ENCODE peak calls at places on chromosomes 11 and 22, in seven cellular contexts. One of them, this sample, is unnamed. For H3K36me3 and H3K9me3, the result is how much of the 10 kb centered on the place peaks cover.

GRCh38 chr11:90171359-90171758 is 36.9 kb downstream of the NAALAD2 start:
- DNase-seq in PC-3: no peak
- DNase-seq in body of pancreas: no peak
- DNase-seq in Caco-2: peak
- DNase-seq in thoracic aorta: no peak
- DNase-seq in keratinocyte: no peak
- DNase-seq in OCI-LY7: no peak
- DNase-seq in this sample: no peak

GRCh38 chr11:71120346-71120963 is 131.9 kb downstream of the SHANK2 start:
- DNase-seq in keratinocyte: no peak
- DNase-seq in Caco-2: peak
- DNase-seq in body of pancreas: peak
- DNase-seq in thoracic aorta: no peak
- DNase-seq in PC-3: peak
- DNase-seq in OCI-LY7: peak
- DNase-seq in this sample: no peak

GRCh38 chr11:65225284-65226102 is 36.3 kb upstream of the POLA2 start:
- DNase-seq in Caco-2: peak
- DNase-seq in PC-3: no peak
- DNase-seq in OCI-LY7: peak
- DNase-seq in keratinocyte: no peak
- DNase-seq in thoracic aorta: no peak
- DNase-seq in body of pancreas: peak
- DNase-seq in this sample: peak

GRCh38 chr11:2310073-2310785 is 8.4 kb downstream of the TSPAN32 start:
- DNase-seq in PC-3: no peak
- DNase-seq in thoracic aorta: no peak
- DNase-seq in Caco-2: no peak
- DNase-seq in body of pancreas: no peak
- DNase-seq in keratinocyte: no peak
- DNase-seq in OCI-LY7: no peak
- DNase-seq in this sample: no peak

GRCh38 chr11:11988862-11989261 is 19.6 kb downstream of the DKK3 start:
- DNase-seq in keratinocyte: no peak
- DNase-seq in Caco-2: no peak
- DNase-seq in thoracic aorta: no peak
- DNase-seq in PC-3: no peak
- DNase-seq in body of pancreas: no peak
- DNase-seq in OCI-LY7: no peak
- DNase-seq in this sample: no peak

GRCh38 chr11:124762077-124762623 is at the start of gene ESAM:
- DNase-seq in OCI-LY7: peak
- DNase-seq in Caco-2: peak
- DNase-seq in thoracic aorta: no peak
- DNase-seq in PC-3: peak
- DNase-seq in keratinocyte: no peak
- DNase-seq in body of pancreas: peak
- DNase-seq in this sample: peak

GRCh38 chr11:34346551-34346950 is 11.3 kb downstream of the ABTB2 start:
- DNase-seq in OCI-LY7: no peak
- DNase-seq in keratinocyte: no peak
- DNase-seq in Caco-2: no peak
- DNase-seq in body of pancreas: no peak
- DNase-seq in PC-3: no peak
- DNase-seq in thoracic aorta: no peak
- DNase-seq in this sample: no peak

GRCh38 chr11:43550714-43551113 is 129.8 kb upstream of the HSD17B12 start:
- DNase-seq in PC-3: no peak
- DNase-seq in keratinocyte: no peak
- DNase-seq in Caco-2: no peak
- DNase-seq in body of pancreas: no peak
- DNase-seq in thoracic aorta: no peak
- DNase-seq in OCI-LY7: no peak
- DNase-seq in this sample: no peak

GRCh38 chr11:101949846-101950245 is 33.5 kb upstream of the ANGPTL5 start:
- DNase-seq in keratinocyte: no peak
- DNase-seq in body of pancreas: no peak
- DNase-seq in Caco-2: no peak
- DNase-seq in PC-3: no peak
- DNase-seq in thoracic aorta: no peak
- DNase-seq in OCI-LY7: no peak
- DNase-seq in this sample: no peak

GRCh38 chr11:128603752-128604472 is 16.6 kb upstream of the ETS1 start:
- DNase-seq in body of pancreas: no peak
- DNase-seq in OCI-LY7: peak
- DNase-seq in thoracic aorta: no peak
- DNase-seq in keratinocyte: no peak
- DNase-seq in Caco-2: no peak
- DNase-seq in PC-3: no peak
- DNase-seq in this sample: no peak

GRCh38 chr11:32436751-32437405 is 1.5 kb upstream of the WT1 start:
- DNase-seq in thoracic aorta: no peak
- DNase-seq in OCI-LY7: no peak
- DNase-seq in Caco-2: no peak
- DNase-seq in PC-3: no peak
- DNase-seq in keratinocyte: no peak
- DNase-seq in body of pancreas: no peak
- DNase-seq in this sample: no peak

GRCh38 chr11:267491-267994 is 10.7 kb upstream of the NLRP6 start:
- DNase-seq in body of pancreas: no peak
- DNase-seq in PC-3: peak
- DNase-seq in Caco-2: peak
- DNase-seq in OCI-LY7: peak
- DNase-seq in thoracic aorta: no peak
- DNase-seq in keratinocyte: no peak
- DNase-seq in this sample: peak

GRCh38 chr11:61730222-61730994 is 22.0 kb upstream of the MYRF start:
- DNase-seq in thoracic aorta: no peak
- DNase-seq in OCI-LY7: no peak
- DNase-seq in keratinocyte: peak
- DNase-seq in body of pancreas: peak
- DNase-seq in Caco-2: no peak
- DNase-seq in PC-3: peak
- DNase-seq in this sample: no peak

GRCh38 chr11:124543554-124543953 is at the start of gene OR8B12:
- DNase-seq in OCI-LY7: no peak
- DNase-seq in Caco-2: no peak
- DNase-seq in PC-3: no peak
- DNase-seq in keratinocyte: no peak
- DNase-seq in body of pancreas: no peak
- DNase-seq in thoracic aorta: no peak
- DNase-seq in this sample: no peak

GRCh38 chr11:15889972-15890371 is 466.4 kb downstream of the SOX6 start:
- DNase-seq in PC-3: no peak
- DNase-seq in Caco-2: no peak
- DNase-seq in keratinocyte: no peak
- DNase-seq in OCI-LY7: no peak
- DNase-seq in thoracic aorta: no peak
- DNase-seq in body of pancreas: no peak
- DNase-seq in this sample: no peak

GRCh38 chr11:46948378-46949131 is 12.0 kb downstream of the CSTPP1 start:
- DNase-seq in body of pancreas: no peak
- DNase-seq in OCI-LY7: no peak
- DNase-seq in keratinocyte: peak
- DNase-seq in thoracic aorta: no peak
- DNase-seq in PC-3: peak
- DNase-seq in Caco-2: no peak
- DNase-seq in this sample: peak

GRCh38 chr11:75765116-75765515 is 3.5 kb upstream of the DGAT2 start:
- DNase-seq in OCI-LY7: no peak
- DNase-seq in thoracic aorta: no peak
- DNase-seq in Caco-2: peak
- DNase-seq in PC-3: no peak
- DNase-seq in keratinocyte: no peak
- DNase-seq in body of pancreas: no peak
- DNase-seq in this sample: no peak

GRCh38 chr11:107405260-107405659 is 52.4 kb downstream of the CWF19L2 start:
- DNase-seq in thoracic aorta: no peak
- DNase-seq in PC-3: no peak
- DNase-seq in body of pancreas: no peak
- DNase-seq in Caco-2: no peak
- DNase-seq in keratinocyte: no peak
- DNase-seq in OCI-LY7: no peak
- DNase-seq in this sample: no peak

GRCh38 chr11:44788536-44789227 is 61.9 kb downstream of the TSPAN18 start:
- DNase-seq in PC-3: no peak
- DNase-seq in Caco-2: no peak
- DNase-seq in thoracic aorta: no peak
- DNase-seq in body of pancreas: no peak
- DNase-seq in keratinocyte: no peak
- DNase-seq in OCI-LY7: no peak
- DNase-seq in this sample: no peak

GRCh38 chr11:64447717-64448598 is 89.0 kb downstream of the RPS6KA4 start:
- DNase-seq in OCI-LY7: peak
- DNase-seq in thoracic aorta: no peak
- DNase-seq in Caco-2: no peak
- DNase-seq in PC-3: peak
- DNase-seq in body of pancreas: peak
- DNase-seq in keratinocyte: no peak
- DNase-seq in this sample: no peak

GRCh38 chr11:7555067-7555699 is 41.4 kb downstream of the PPFIBP2 start:
- DNase-seq in OCI-LY7: no peak
- DNase-seq in Caco-2: no peak
- DNase-seq in keratinocyte: no peak
- DNase-seq in body of pancreas: peak
- DNase-seq in PC-3: peak
- DNase-seq in thoracic aorta: no peak
- DNase-seq in this sample: no peak

GRCh38 chr11:134518616-134519389 is 106.8 kb upstream of the B3GAT1 start:
- DNase-seq in body of pancreas: no peak
- DNase-seq in thoracic aorta: no peak
- DNase-seq in PC-3: no peak
- DNase-seq in Caco-2: no peak
- DNase-seq in keratinocyte: no peak
- DNase-seq in OCI-LY7: no peak
- DNase-seq in this sample: no peak

GRCh38 chr11:32034149-32034548 is 56.7 kb upstream of the RCN1 start:
- DNase-seq in body of pancreas: no peak
- DNase-seq in keratinocyte: no peak
- DNase-seq in thoracic aorta: no peak
- DNase-seq in Caco-2: no peak
- DNase-seq in PC-3: no peak
- DNase-seq in OCI-LY7: no peak
- DNase-seq in this sample: no peak

DNA sequence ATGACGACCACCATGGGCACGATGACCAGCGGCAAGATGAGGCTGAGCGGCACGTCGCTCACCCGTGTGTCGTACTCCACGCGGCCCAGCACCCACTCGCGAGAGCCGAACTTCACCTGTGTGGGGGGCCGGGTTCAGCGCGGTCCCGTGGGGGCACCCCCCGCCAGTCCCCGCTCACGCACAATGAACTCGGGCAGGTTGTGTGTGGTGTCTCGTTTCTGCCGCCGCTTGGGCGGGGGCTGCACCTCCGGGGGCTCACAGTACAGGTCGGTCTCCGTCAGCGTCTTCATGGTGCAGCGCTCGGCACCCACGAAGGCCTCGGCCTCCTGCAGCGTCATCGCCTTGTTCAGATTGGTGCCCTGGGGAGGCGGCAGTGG is 11.2 kb upstream of the MAPK11 start:
- DNase-seq in PC-3: no peak
- DNase-seq in keratinocyte: no peak
- DNase-seq in body of pancreas: no peak
- DNase-seq in OCI-LY7: no peak
- DNase-seq in thoracic aorta: no peak
- DNase-seq in Caco-2: no peak
- DNase-seq in this sample: no peak
- H3K36me3 ChIP-seq in PC-3: under half
- H3K36me3 ChIP-seq in keratinocyte: under half
- H3K36me3 ChIP-seq in body of pancreas: under half
- H3K36me3 ChIP-seq in OCI-LY7: under half
- H3K36me3 ChIP-seq in thoracic aorta: half or more
- H3K36me3 ChIP-seq in Caco-2: under half
- H3K36me3 ChIP-seq in this sample: half or more

GRCh38 chr22:19720999-19721485 is 2.3 kb upstream of the GP1BB start:
- DNase-seq in PC-3: no peak
- DNase-seq in OCI-LY7: no peak
- DNase-seq in body of pancreas: no peak
- DNase-seq in keratinocyte: no peak
- DNase-seq in thoracic aorta: no peak
- DNase-seq in Caco-2: no peak
- DNase-seq in this sample: no peak
- H3K4me3 ChIP-seq in PC-3: no peak
- H3K4me3 ChIP-seq in OCI-LY7: no peak
- H3K4me3 ChIP-seq in body of pancreas: no peak
- H3K4me3 ChIP-seq in keratinocyte: no peak
- H3K4me3 ChIP-seq in thoracic aorta: no peak
- H3K4me3 ChIP-seq in Caco-2: no peak
- H3K4me3 ChIP-seq in this sample: no peak

GRCh38 chr22:47457021-47457420 is 694.6 kb downstream of the TBC1D22A start:
- DNase-seq in body of pancreas: no peak
- DNase-seq in Caco-2: no peak
- DNase-seq in thoracic aorta: no peak
- DNase-seq in PC-3: no peak
- DNase-seq in keratinocyte: no peak
- DNase-seq in OCI-LY7: no peak
- DNase-seq in this sample: no peak

GRCh38 chr22:47457509-47458300 is 695.3 kb downstream of the TBC1D22A start:
- DNase-seq in Caco-2: no peak
- DNase-seq in thoracic aorta: no peak
- DNase-seq in keratinocyte: no peak
- DNase-seq in OCI-LY7: no peak
- DNase-seq in body of pancreas: no peak
- DNase-seq in PC-3: no peak
- DNase-seq in this sample: no peak

GRCh38 chr22:47463220-47463619 is 700.8 kb downstream of the TBC1D22A start:
- DNase-seq in thoracic aorta: no peak
- DNase-seq in keratinocyte: no peak
- DNase-seq in Caco-2: no peak
- DNase-seq in body of pancreas: no peak
- DNase-seq in PC-3: no peak
- DNase-seq in OCI-LY7: no peak
- DNase-seq in this sample: no peak

GRCh38 chr22:47458348-47458747 is 695.9 kb downstream of the TBC1D22A start:
- DNase-seq in keratinocyte: no peak
- DNase-seq in Caco-2: no peak
- DNase-seq in thoracic aorta: no peak
- DNase-seq in body of pancreas: no peak
- DNase-seq in OCI-LY7: no peak
- DNase-seq in PC-3: no peak
- DNase-seq in this sample: no peak

DNA sequence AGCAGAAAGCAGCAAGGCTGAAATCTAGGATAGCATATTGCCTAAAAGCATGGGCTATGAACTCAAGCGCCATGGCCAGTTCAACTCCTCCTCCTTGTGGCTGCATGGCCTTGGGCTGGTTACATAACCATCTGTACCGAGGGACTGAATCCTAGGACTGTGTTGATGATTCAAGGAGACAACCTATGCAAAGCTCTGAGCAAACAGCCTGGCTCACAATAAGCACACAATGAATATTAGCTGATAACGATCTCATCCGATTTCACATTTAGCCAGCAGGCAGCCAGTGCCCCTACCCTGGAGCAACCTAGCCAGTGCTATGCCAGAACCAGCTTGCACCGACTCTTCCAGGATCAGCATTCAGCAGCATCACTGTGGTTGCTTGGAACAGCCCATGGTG is 698.4 kb downstream of the TBC1D22A start:
- DNase-seq in Caco-2: no peak
- DNase-seq in body of pancreas: no peak
- DNase-seq in keratinocyte: no peak
- DNase-seq in PC-3: peak
- DNase-seq in thoracic aorta: no peak
- DNase-seq in OCI-LY7: no peak
- DNase-seq in this sample: no peak
- H3K9me3 ChIP-seq in Caco-2: under half
- H3K9me3 ChIP-seq in body of pancreas: under half
- H3K9me3 ChIP-seq in keratinocyte: under half
- H3K9me3 ChIP-seq in PC-3: under half
- H3K9me3 ChIP-seq in thoracic aorta: under half
- H3K9me3 ChIP-seq in OCI-LY7: under half
- H3K9me3 ChIP-seq in this sample: under half

GRCh38 chr22:23690713-23691112 is at the start of gene RGL4:
- DNase-seq in body of pancreas: no peak
- DNase-seq in PC-3: no peak
- DNase-seq in thoracic aorta: no peak
- DNase-seq in Caco-2: no peak
- DNase-seq in OCI-LY7: no peak
- DNase-seq in keratinocyte: no peak
- DNase-seq in this sample: no peak
- H3K36me3 ChIP-seq in body of pancreas: under half
- H3K36me3 ChIP-seq in PC-3: under half
- H3K36me3 ChIP-seq in thoracic aorta: under half
- H3K36me3 ChIP-seq in Caco-2: under half
- H3K36me3 ChIP-seq in OCI-LY7: under half
- H3K36me3 ChIP-seq in keratinocyte: under half
- H3K36me3 ChIP-seq in this sample: under half

This sample was measured in HAP-1.